ENCODE peak calls at places on chromosomes 3 and 15, in eight cellular contexts. One of them, this sample, is unnamed.

GRCh38 chr3:186790261-186790981 is 7.0 kb downstream of the EIF4A2 start:
- DNase-seq in prostate gland: no peak
- DNase-seq in HL-60: peak
- DNase-seq in Panc1: no peak
- DNase-seq in K562: no peak
- DNase-seq in spleen: no peak
- DNase-seq in stomach: no peak
- DNase-seq in GM23338: peak
- DNase-seq in this sample: no peak

GRCh38 chr3:60469481-60469880 is 781.8 kb downstream of the FHIT start:
- DNase-seq in GM23338: no peak
- DNase-seq in stomach: no peak
- DNase-seq in HL-60: no peak
- DNase-seq in spleen: no peak
- DNase-seq in K562: no peak
- DNase-seq in Panc1: no peak
- DNase-seq in prostate gland: no peak
- DNase-seq in this sample: no peak

GRCh38 chr3:159667261-159667660 is 321.4 kb upstream of the IL12A start:
- DNase-seq in Panc1: no peak
- DNase-seq in K562: no peak
- DNase-seq in HL-60: no peak
- DNase-seq in stomach: no peak
- DNase-seq in GM23338: no peak
- DNase-seq in prostate gland: no peak
- DNase-seq in spleen: no peak
- DNase-seq in this sample: no peak

GRCh38 chr15:29822100-29822684 is at the start of gene TJP1:
- DNase-seq in spleen: no peak
- DNase-seq in HL-60: no peak
- DNase-seq in stomach: peak
- DNase-seq in Panc1: no peak
- DNase-seq in prostate gland: peak
- DNase-seq in GM23338: peak
- DNase-seq in K562: peak
- DNase-seq in this sample: peak

GRCh38 chr3:149783576-149783975 is 8.8 kb downstream of the ANKUB1 start:
- DNase-seq in stomach: no peak
- DNase-seq in HL-60: no peak
- DNase-seq in prostate gland: no peak
- DNase-seq in spleen: no peak
- DNase-seq in GM23338: no peak
- DNase-seq in Panc1: no peak
- DNase-seq in K562: no peak
- DNase-seq in this sample: no peak

GRCh38 chr3:155070932-155071387 is 9.2 kb upstream of the MME start:
- DNase-seq in prostate gland: no peak
- DNase-seq in stomach: no peak
- DNase-seq in Panc1: peak
- DNase-seq in HL-60: no peak
- DNase-seq in spleen: no peak
- DNase-seq in K562: peak
- DNase-seq in GM23338: no peak
- DNase-seq in this sample: no peak

GRCh38 chr3:52685285-52685704 is 418 bp downstream of the PBRM1 start:
- DNase-seq in Panc1: no peak
- DNase-seq in GM23338: peak
- DNase-seq in prostate gland: peak
- DNase-seq in K562: peak
- DNase-seq in spleen: peak
- DNase-seq in stomach: peak
- DNase-seq in HL-60: peak
- DNase-seq in this sample: peak

GRCh38 chr15:86403221-86403620 is 323.6 kb downstream of the AGBL1 start:
- DNase-seq in Panc1: no peak
- DNase-seq in HL-60: no peak
- DNase-seq in spleen: no peak
- DNase-seq in GM23338: no peak
- DNase-seq in prostate gland: no peak
- DNase-seq in stomach: no peak
- DNase-seq in K562: no peak
- DNase-seq in this sample: no peak

DNA sequence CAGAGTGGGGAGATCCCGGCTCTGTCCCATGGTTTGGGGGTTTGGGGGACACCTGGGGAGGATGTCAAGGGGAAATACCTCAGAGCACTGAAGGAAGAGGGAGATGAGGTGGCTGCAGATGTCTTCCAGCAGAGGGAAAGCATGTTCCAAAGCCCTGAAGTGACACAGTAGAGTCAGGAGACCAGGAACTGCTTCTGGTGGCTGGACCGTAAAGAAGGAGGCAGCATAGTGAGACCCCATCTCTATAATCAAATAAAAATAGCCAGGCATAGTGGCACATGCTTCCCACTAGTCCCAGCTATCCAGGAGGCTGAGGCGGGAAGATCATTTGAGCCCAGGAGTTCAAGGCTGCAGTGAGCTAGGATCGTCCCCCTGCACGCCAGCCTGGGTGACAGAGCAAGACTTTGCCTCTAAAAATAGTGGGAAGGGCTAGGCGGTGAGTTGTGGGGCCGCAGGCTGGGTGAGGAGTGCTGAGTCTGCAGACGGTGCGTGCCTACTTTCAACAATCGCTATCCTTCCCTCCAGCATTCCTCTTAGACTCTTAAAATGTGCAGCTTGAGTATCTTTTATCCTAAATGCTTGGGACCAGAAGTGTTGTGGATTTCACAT is 26.2 kb downstream of the HES1 start:
- DNase-seq in stomach: no peak
- DNase-seq in GM23338: no peak
- DNase-seq in K562: no peak
- DNase-seq in spleen: no peak
- DNase-seq in HL-60: no peak
- DNase-seq in Panc1: no peak
- DNase-seq in prostate gland: no peak
- DNase-seq in this sample: no peak
- H3K4me3 ChIP-seq in stomach: no peak
- H3K4me3 ChIP-seq in GM23338: no peak
- H3K4me3 ChIP-seq in K562: no peak
- H3K4me3 ChIP-seq in spleen: no peak
- H3K4me3 ChIP-seq in HL-60: no peak
- H3K4me3 ChIP-seq in Panc1: no peak
- H3K4me3 ChIP-seq in prostate gland: no peak
- H3K4me3 ChIP-seq in this sample: no peak

GRCh38 chr15:63037996-63038720 is 4.4 kb upstream of the TPM1 start:
- DNase-seq in prostate gland: no peak
- DNase-seq in stomach: no peak
- DNase-seq in spleen: no peak
- DNase-seq in GM23338: no peak
- DNase-seq in K562: no peak
- DNase-seq in Panc1: no peak
- DNase-seq in HL-60: no peak
- DNase-seq in this sample: no peak
- TF ChIP-seq POLR2AphosphoS5 in prostate gland: no peak
- TF ChIP-seq POLR2AphosphoS5 in stomach: no peak
- TF ChIP-seq POLR2AphosphoS5 in spleen: no peak
- TF ChIP-seq POLR2AphosphoS5 in GM23338: no peak
- TF ChIP-seq POLR2AphosphoS5 in K562: no peak
- TF ChIP-seq POLR2AphosphoS5 in Panc1: no peak
- TF ChIP-seq POLR2AphosphoS5 in HL-60: no peak
- TF ChIP-seq POLR2AphosphoS5 in this sample: no peak

GRCh38 chr15:40327338-40327917 is 3.9 kb downstream of the INAFM2 start:
- DNase-seq in HL-60: no peak
- DNase-seq in GM23338: peak
- DNase-seq in stomach: no peak
- DNase-seq in K562: no peak
- DNase-seq in spleen: peak
- DNase-seq in Panc1: no peak
- DNase-seq in prostate gland: no peak
- DNase-seq in this sample: no peak
- H3K4me3 ChIP-seq in HL-60: no peak
- H3K4me3 ChIP-seq in GM23338: peak
- H3K4me3 ChIP-seq in stomach: no peak
- H3K4me3 ChIP-seq in K562: no peak
- H3K4me3 ChIP-seq in spleen: no peak
- H3K4me3 ChIP-seq in Panc1: no peak
- H3K4me3 ChIP-seq in prostate gland: no peak
- H3K4me3 ChIP-seq in this sample: peak

GRCh38 chr3:44355634-44356033 is 17.1 kb downstream of the TCAIM start:
- DNase-seq in HL-60: no peak
- DNase-seq in stomach: no peak
- DNase-seq in prostate gland: no peak
- DNase-seq in K562: peak
- DNase-seq in spleen: no peak
- DNase-seq in GM23338: no peak
- DNase-seq in Panc1: no peak
- DNase-seq in this sample: no peak
- TF ChIP-seq POLR2AphosphoS5 in HL-60: no peak
- TF ChIP-seq POLR2AphosphoS5 in stomach: peak
- TF ChIP-seq POLR2AphosphoS5 in prostate gland: peak
- TF ChIP-seq POLR2AphosphoS5 in K562: peak
- TF ChIP-seq POLR2AphosphoS5 in spleen: no peak
- TF ChIP-seq POLR2AphosphoS5 in GM23338: no peak
- TF ChIP-seq POLR2AphosphoS5 in Panc1: no peak
- TF ChIP-seq POLR2AphosphoS5 in this sample: peak

This sample was measured in sigmoid colon.